ENCODE peak calls at places on chromosomes 4 and X, in four cellular contexts. X, H, R and K are unnamed samples.
A peak's percentile ranks its signal among the peaks of the same experiment; 100 is the strongest.

GRCh38 chrX:18946157-18946556 is 37.8 kb downstream of the PHKA2 start:
- DNase-seq in X (no peak), R (peak; percentile 6), H (no peak), K (no peak)

GRCh38 chrX:108122748-108123147 is 31.2 kb downstream of the ATG4A start:
- DNase-seq in R (peak; percentile 17), H (no peak), X (no peak), K (no peak)

GRCh38 chr4:159504634-159505033 is 401.8 kb downstream of the RAPGEF2 start:
- DNase-seq in R (no peak), X (no peak), H (no peak), K (no peak)

GRCh38 chr4:137125011-137125410 is 407.3 kb downstream of the PCDH18 start:
- DNase-seq in R (peak; percentile 55), H (peak; percentile 11), X (no peak), K (peak; percentile 7)

GRCh38 chr4:19992694-19993093 is 259.0 kb upstream of the SLIT2 start:
- DNase-seq in R (no peak), X (no peak), H (no peak), K (no peak)

GRCh38 chrX:129726307-129727111 is 12.3 kb upstream of the XPNPEP2 start:
- DNase-seq in X (peak; percentile 62), R (peak; percentile 69), H (peak; percentile 74), K (no peak)

GRCh38 chrX:2691543-2692220 is 587 bp downstream of the CD99 start:
- DNase-seq in R (peak; percentile 31), H (peak; percentile 19), X (peak; percentile 41), K (peak; percentile 74)

GRCh38 chrX:118049713-118050112 is 66.9 kb downstream of the KLHL13 start:
- DNase-seq in R (no peak), H (no peak), X (no peak), K (no peak)

GRCh38 chr4:7306986-7307385 is 114.6 kb downstream of the SORCS2 start:
- DNase-seq in R (no peak), H (no peak), X (no peak), K (no peak)

GRCh38 chrX:43953218-43953617 is 20.0 kb downstream of the NDP start:
- DNase-seq in X (no peak), R (peak; percentile 30), H (no peak), K (no peak)

GRCh38 chrX:78886550-78886949 is 58.6 kb upstream of the P2RY10 start:
- DNase-seq in H (no peak), R (no peak), X (no peak), K (no peak)
- TF ChIP-seq CTCF in H (peak; percentile 36), R (peak; percentile 31), X (peak; percentile 43), K (no peak)

DNA sequence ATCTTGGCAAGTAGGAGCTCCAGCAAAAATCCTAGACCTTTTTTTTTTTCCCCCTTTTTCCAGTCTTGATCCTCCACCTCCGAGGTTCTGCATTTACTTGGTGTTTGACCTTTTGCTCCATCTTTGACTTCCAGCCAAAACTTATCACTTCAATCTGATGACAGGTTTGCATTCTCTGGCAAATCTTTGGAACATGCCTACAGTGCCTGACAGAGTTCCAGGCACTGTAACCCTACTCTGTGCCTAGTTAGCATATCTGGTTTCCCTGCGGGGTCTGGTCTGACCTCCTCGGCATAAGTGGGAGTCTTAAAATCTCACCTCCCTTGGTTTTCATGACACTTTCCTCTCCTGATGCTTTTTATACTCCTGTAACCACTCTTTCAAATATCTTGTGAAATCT is 39.4 kb upstream of the NR3C2 start:
- DNase-seq in H (no peak), R (no peak), X (no peak), K (no peak)
- H3K4me3 ChIP-seq in H (no peak overlapping the region), R (no peak overlapping the region), X (no peak overlapping the region), K (no peak overlapping the region)

DNA sequence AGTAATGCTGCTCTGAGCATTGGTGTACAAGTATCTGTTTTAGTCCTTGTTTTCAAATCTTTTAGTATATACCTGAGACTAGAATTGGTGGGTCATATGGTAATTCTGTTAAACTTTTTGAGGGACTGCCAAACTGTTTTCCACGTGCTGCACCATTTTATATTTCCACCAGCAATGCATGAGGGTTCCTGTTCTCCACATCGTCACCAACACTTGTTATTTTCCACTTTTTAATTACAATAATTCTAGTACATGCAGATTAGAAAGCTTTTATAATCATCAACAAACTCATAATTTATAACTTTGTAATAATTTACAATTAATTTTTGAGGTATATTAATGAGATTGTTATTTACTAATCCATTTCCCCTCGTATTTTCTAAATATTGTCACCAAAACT is 79.4 kb downstream of the CEP135 start:
- DNase-seq in H (no peak), X (no peak), R (no peak), K (no peak)
- H3K36me3 ChIP-seq in H (no peaks in the 10 kb centered on the region), X (no peaks in the 10 kb centered on the region), R (peaks cover 11% of the 10 kb centered on the region), K (no peaks in the 10 kb centered on the region)

GRCh38 chr4:108175966-108176365 is 7.2 kb upstream of the LEF1 start:
- DNase-seq in R (no peak), H (no peak), X (no peak), K (no peak)

GRCh38 chr4:108180513-108180912 is 11.8 kb upstream of the LEF1 start:
- DNase-seq in H (no peak), R (no peak), X (no peak), K (no peak)

DNA sequence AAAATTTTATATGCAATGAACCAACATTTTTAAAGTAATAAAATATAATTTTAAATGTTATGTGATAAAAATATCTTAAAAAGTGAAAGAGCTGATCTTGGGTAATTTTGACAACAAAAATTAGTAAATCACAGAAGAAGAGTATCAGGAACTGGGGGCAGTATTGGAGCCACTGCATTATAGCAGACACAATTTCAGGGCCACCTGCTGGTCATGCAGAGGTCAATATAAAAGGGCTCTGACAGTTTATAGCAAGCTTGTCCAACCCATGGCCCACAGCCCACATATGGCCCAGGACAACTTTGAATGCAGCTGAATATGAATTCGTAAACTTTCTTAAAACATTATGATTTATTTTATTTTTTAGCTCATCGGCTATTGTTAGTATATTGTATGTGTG is 13.0 kb upstream of the LEF1 start:
- DNase-seq in X (no peak), H (no peak), R (no peak), K (no peak)
- TF ChIP-seq CTCF in X (no peak), H (no peak), R (no peak), K (no peak)

GRCh38 chr4:83535945-83536648 is at the start of gene GPAT3:
- DNase-seq in R (peak; percentile 45), X (peak; percentile 91), H (peak; percentile 82), K (peak; percentile 91)
- H3K4me3 ChIP-seq in R (peak within 1 kb of the TSS; percentile 63), X (peak within 1 kb of the TSS; percentile 53), H (peak within 1 kb of the TSS; percentile 94), K (peak within 1 kb of the TSS; percentile 38)